ENCODE peak calls at places on chromosome 16, in eight cellular contexts. One of them, this sample, is unnamed.

GRCh38 chr16:67767953-67768352 is 38.4 kb downstream of the RANBP10 start:
- DNase-seq in NCI-H1436 treated with DMSO at 0.1 percent for 48 hours: no peak
- DNase-seq in cardiac fibroblast: peak
- DNase-seq in AG04449: peak
- DNase-seq in activated effector memory CD4-positive, alpha-beta T cell treated with Interleukin-2 at 50 U/mL for 16 hours: no peak
- DNase-seq in adrenal gland: peak
- DNase-seq in B cell: no peak
- DNase-seq in head of caudate nucleus: no peak
- DNase-seq in this sample: no peak

GRCh38 chr16:66258916-66259845 is 107.3 kb upstream of the CDH5 start:
- DNase-seq in activated effector memory CD4-positive, alpha-beta T cell treated with Interleukin-2 at 50 U/mL for 16 hours: no peak
- DNase-seq in B cell: no peak
- DNase-seq in AG04449: no peak
- DNase-seq in adrenal gland: no peak
- DNase-seq in head of caudate nucleus: peak
- DNase-seq in cardiac fibroblast: no peak
- DNase-seq in NCI-H1436 treated with DMSO at 0.1 percent for 48 hours: no peak
- DNase-seq in this sample: no peak

GRCh38 chr16:25656639-25657038 is 35.1 kb upstream of the HS3ST4 start:
- DNase-seq in cardiac fibroblast: no peak
- DNase-seq in B cell: no peak
- DNase-seq in adrenal gland: no peak
- DNase-seq in activated effector memory CD4-positive, alpha-beta T cell treated with Interleukin-2 at 50 U/mL for 16 hours: no peak
- DNase-seq in head of caudate nucleus: no peak
- DNase-seq in AG04449: no peak
- DNase-seq in NCI-H1436 treated with DMSO at 0.1 percent for 48 hours: no peak
- DNase-seq in this sample: no peak

GRCh38 chr16:17696696-17697095 is 225.9 kb upstream of the XYLT1 start:
- DNase-seq in adrenal gland: no peak
- DNase-seq in NCI-H1436 treated with DMSO at 0.1 percent for 48 hours: no peak
- DNase-seq in activated effector memory CD4-positive, alpha-beta T cell treated with Interleukin-2 at 50 U/mL for 16 hours: no peak
- DNase-seq in B cell: no peak
- DNase-seq in head of caudate nucleus: no peak
- DNase-seq in AG04449: no peak
- DNase-seq in cardiac fibroblast: no peak
- DNase-seq in this sample: no peak

GRCh38 chr16:20676268-20676828 is 21.1 kb downstream of the ACSM1 start:
- DNase-seq in B cell: no peak
- DNase-seq in cardiac fibroblast: peak
- DNase-seq in AG04449: no peak
- DNase-seq in activated effector memory CD4-positive, alpha-beta T cell treated with Interleukin-2 at 50 U/mL for 16 hours: no peak
- DNase-seq in NCI-H1436 treated with DMSO at 0.1 percent for 48 hours: no peak
- DNase-seq in adrenal gland: peak
- DNase-seq in head of caudate nucleus: no peak
- DNase-seq in this sample: no peak

GRCh38 chr16:74752756-74753155 is 21.9 kb downstream of the FA2H start:
- DNase-seq in B cell: no peak
- DNase-seq in activated effector memory CD4-positive, alpha-beta T cell treated with Interleukin-2 at 50 U/mL for 16 hours: no peak
- DNase-seq in adrenal gland: no peak
- DNase-seq in AG04449: no peak
- DNase-seq in NCI-H1436 treated with DMSO at 0.1 percent for 48 hours: no peak
- DNase-seq in head of caudate nucleus: no peak
- DNase-seq in cardiac fibroblast: no peak
- DNase-seq in this sample: no peak

GRCh38 chr16:56632160-56632847 is at the start of gene MT1M:
- DNase-seq in B cell: no peak
- DNase-seq in adrenal gland: peak
- DNase-seq in head of caudate nucleus: peak
- DNase-seq in AG04449: no peak
- DNase-seq in activated effector memory CD4-positive, alpha-beta T cell treated with Interleukin-2 at 50 U/mL for 16 hours: no peak
- DNase-seq in NCI-H1436 treated with DMSO at 0.1 percent for 48 hours: no peak
- DNase-seq in cardiac fibroblast: no peak
- DNase-seq in this sample: peak

GRCh38 chr16:48013476-48013875 is 142.3 kb downstream of the ABCC12 start:
- DNase-seq in AG04449: no peak
- DNase-seq in NCI-H1436 treated with DMSO at 0.1 percent for 48 hours: no peak
- DNase-seq in B cell: no peak
- DNase-seq in head of caudate nucleus: peak
- DNase-seq in adrenal gland: no peak
- DNase-seq in cardiac fibroblast: peak
- DNase-seq in activated effector memory CD4-positive, alpha-beta T cell treated with Interleukin-2 at 50 U/mL for 16 hours: no peak
- DNase-seq in this sample: no peak

GRCh38 chr16:9138731-9139501 is 47.5 kb downstream of the HAPSTR1 start:
- DNase-seq in B cell: peak
- DNase-seq in activated effector memory CD4-positive, alpha-beta T cell treated with Interleukin-2 at 50 U/mL for 16 hours: peak
- DNase-seq in NCI-H1436 treated with DMSO at 0.1 percent for 48 hours: no peak
- DNase-seq in adrenal gland: peak
- DNase-seq in AG04449: no peak
- DNase-seq in head of caudate nucleus: peak
- DNase-seq in cardiac fibroblast: peak
- DNase-seq in this sample: peak

GRCh38 chr16:46607529-46607928 is 13.7 kb downstream of the SHCBP1 start:
- DNase-seq in AG04449: peak
- DNase-seq in head of caudate nucleus: no peak
- DNase-seq in cardiac fibroblast: peak
- DNase-seq in adrenal gland: no peak
- DNase-seq in B cell: no peak
- DNase-seq in NCI-H1436 treated with DMSO at 0.1 percent for 48 hours: no peak
- DNase-seq in activated effector memory CD4-positive, alpha-beta T cell treated with Interleukin-2 at 50 U/mL for 16 hours: no peak
- DNase-seq in this sample: no peak

GRCh38 chr16:20129375-20129774 is 55.7 kb upstream of the GPR139 start:
- DNase-seq in activated effector memory CD4-positive, alpha-beta T cell treated with Interleukin-2 at 50 U/mL for 16 hours: no peak
- DNase-seq in NCI-H1436 treated with DMSO at 0.1 percent for 48 hours: no peak
- DNase-seq in AG04449: no peak
- DNase-seq in adrenal gland: no peak
- DNase-seq in head of caudate nucleus: no peak
- DNase-seq in cardiac fibroblast: no peak
- DNase-seq in B cell: no peak
- DNase-seq in this sample: no peak

GRCh38 chr16:79182618-79183017 is 417.9 kb downstream of the MAF start:
- DNase-seq in adrenal gland: no peak
- DNase-seq in cardiac fibroblast: peak
- DNase-seq in NCI-H1436 treated with DMSO at 0.1 percent for 48 hours: no peak
- DNase-seq in head of caudate nucleus: no peak
- DNase-seq in B cell: no peak
- DNase-seq in activated effector memory CD4-positive, alpha-beta T cell treated with Interleukin-2 at 50 U/mL for 16 hours: no peak
- DNase-seq in AG04449: no peak
- DNase-seq in this sample: no peak

GRCh38 chr16:50209548-50210265 is 56.6 kb downstream of the TENT4B start:
- DNase-seq in AG04449: no peak
- DNase-seq in NCI-H1436 treated with DMSO at 0.1 percent for 48 hours: no peak
- DNase-seq in cardiac fibroblast: no peak
- DNase-seq in adrenal gland: no peak
- DNase-seq in activated effector memory CD4-positive, alpha-beta T cell treated with Interleukin-2 at 50 U/mL for 16 hours: no peak
- DNase-seq in head of caudate nucleus: no peak
- DNase-seq in B cell: no peak
- DNase-seq in this sample: no peak

GRCh38 chr16:74748042-74748709 is 26.4 kb downstream of the FA2H start:
- DNase-seq in NCI-H1436 treated with DMSO at 0.1 percent for 48 hours: no peak
- DNase-seq in B cell: no peak
- DNase-seq in head of caudate nucleus: peak
- DNase-seq in activated effector memory CD4-positive, alpha-beta T cell treated with Interleukin-2 at 50 U/mL for 16 hours: no peak
- DNase-seq in adrenal gland: no peak
- DNase-seq in cardiac fibroblast: no peak
- DNase-seq in AG04449: no peak
- DNase-seq in this sample: no peak

GRCh38 chr16:17339764-17340541 is 130.8 kb downstream of the XYLT1 start:
- DNase-seq in cardiac fibroblast: no peak
- DNase-seq in B cell: peak
- DNase-seq in head of caudate nucleus: no peak
- DNase-seq in adrenal gland: no peak
- DNase-seq in AG04449: no peak
- DNase-seq in activated effector memory CD4-positive, alpha-beta T cell treated with Interleukin-2 at 50 U/mL for 16 hours: no peak
- DNase-seq in NCI-H1436 treated with DMSO at 0.1 percent for 48 hours: no peak
- DNase-seq in this sample: no peak

GRCh38 chr16:27169511-27170071 is 33.7 kb upstream of the KDM8 start:
- DNase-seq in NCI-H1436 treated with DMSO at 0.1 percent for 48 hours: no peak
- DNase-seq in B cell: no peak
- DNase-seq in cardiac fibroblast: peak
- DNase-seq in activated effector memory CD4-positive, alpha-beta T cell treated with Interleukin-2 at 50 U/mL for 16 hours: peak
- DNase-seq in AG04449: peak
- DNase-seq in adrenal gland: no peak
- DNase-seq in head of caudate nucleus: no peak
- DNase-seq in this sample: no peak

GRCh38 chr16:57865746-57866528 is 63.6 kb upstream of the KIFC3 start:
- DNase-seq in cardiac fibroblast: no peak
- DNase-seq in AG04449: no peak
- DNase-seq in NCI-H1436 treated with DMSO at 0.1 percent for 48 hours: no peak
- DNase-seq in head of caudate nucleus: no peak
- DNase-seq in B cell: no peak
- DNase-seq in adrenal gland: no peak
- DNase-seq in activated effector memory CD4-positive, alpha-beta T cell treated with Interleukin-2 at 50 U/mL for 16 hours: no peak
- DNase-seq in this sample: no peak

GRCh38 chr16:88062341-88062861 is 111.2 kb downstream of the BANP start:
- DNase-seq in AG04449: peak
- DNase-seq in NCI-H1436 treated with DMSO at 0.1 percent for 48 hours: no peak
- DNase-seq in cardiac fibroblast: peak
- DNase-seq in head of caudate nucleus: no peak
- DNase-seq in adrenal gland: peak
- DNase-seq in activated effector memory CD4-positive, alpha-beta T cell treated with Interleukin-2 at 50 U/mL for 16 hours: no peak
- DNase-seq in B cell: no peak
- DNase-seq in this sample: peak

GRCh38 chr16:20799599-20799998 is 6.7 kb downstream of the ERI2 start:
- DNase-seq in adrenal gland: no peak
- DNase-seq in AG04449: no peak
- DNase-seq in B cell: no peak
- DNase-seq in cardiac fibroblast: peak
- DNase-seq in NCI-H1436 treated with DMSO at 0.1 percent for 48 hours: no peak
- DNase-seq in head of caudate nucleus: no peak
- DNase-seq in activated effector memory CD4-positive, alpha-beta T cell treated with Interleukin-2 at 50 U/mL for 16 hours: no peak
- DNase-seq in this sample: no peak

GRCh38 chr16:23905027-23905426 is 69.2 kb downstream of the PRKCB start:
- DNase-seq in B cell: no peak
- DNase-seq in NCI-H1436 treated with DMSO at 0.1 percent for 48 hours: no peak
- DNase-seq in head of caudate nucleus: no peak
- DNase-seq in cardiac fibroblast: peak
- DNase-seq in adrenal gland: no peak
- DNase-seq in activated effector memory CD4-positive, alpha-beta T cell treated with Interleukin-2 at 50 U/mL for 16 hours: no peak
- DNase-seq in AG04449: peak
- DNase-seq in this sample: peak

GRCh38 chr16:14527411-14528044 is 102.5 kb downstream of the PARN start:
- DNase-seq in NCI-H1436 treated with DMSO at 0.1 percent for 48 hours: no peak
- DNase-seq in activated effector memory CD4-positive, alpha-beta T cell treated with Interleukin-2 at 50 U/mL for 16 hours: no peak
- DNase-seq in adrenal gland: peak
- DNase-seq in head of caudate nucleus: no peak
- DNase-seq in B cell: no peak
- DNase-seq in cardiac fibroblast: peak
- DNase-seq in AG04449: no peak
- DNase-seq in this sample: no peak

GRCh38 chr16:73737637-73738036 is 559.0 kb upstream of the PSMD7 start:
- DNase-seq in NCI-H1436 treated with DMSO at 0.1 percent for 48 hours: no peak
- DNase-seq in activated effector memory CD4-positive, alpha-beta T cell treated with Interleukin-2 at 50 U/mL for 16 hours: no peak
- DNase-seq in B cell: no peak
- DNase-seq in head of caudate nucleus: no peak
- DNase-seq in adrenal gland: no peak
- DNase-seq in cardiac fibroblast: no peak
- DNase-seq in AG04449: no peak
- DNase-seq in this sample: no peak

GRCh38 chr16:56613706-56614105 is 5.3 kb downstream of the MT2A start:
- DNase-seq in AG04449: no peak
- DNase-seq in NCI-H1436 treated with DMSO at 0.1 percent for 48 hours: no peak
- DNase-seq in activated effector memory CD4-positive, alpha-beta T cell treated with Interleukin-2 at 50 U/mL for 16 hours: no peak
- DNase-seq in adrenal gland: no peak
- DNase-seq in cardiac fibroblast: no peak
- DNase-seq in B cell: no peak
- DNase-seq in head of caudate nucleus: no peak
- DNase-seq in this sample: no peak

GRCh38 chr16:73064227-73064995 is 16.5 kb upstream of the ZFHX3 start:
- DNase-seq in AG04449: peak
- DNase-seq in head of caudate nucleus: no peak
- DNase-seq in B cell: no peak
- DNase-seq in cardiac fibroblast: peak
- DNase-seq in NCI-H1436 treated with DMSO at 0.1 percent for 48 hours: no peak
- DNase-seq in activated effector memory CD4-positive, alpha-beta T cell treated with Interleukin-2 at 50 U/mL for 16 hours: no peak
- DNase-seq in adrenal gland: peak
- DNase-seq in this sample: peak

GRCh38 chr16:67278773-67279295 is 498 bp upstream of the PLEKHG4 start:
- DNase-seq in AG04449: no peak
- DNase-seq in head of caudate nucleus: no peak
- DNase-seq in cardiac fibroblast: no peak
- DNase-seq in B cell: no peak
- DNase-seq in activated effector memory CD4-positive, alpha-beta T cell treated with Interleukin-2 at 50 U/mL for 16 hours: no peak
- DNase-seq in NCI-H1436 treated with DMSO at 0.1 percent for 48 hours: no peak
- DNase-seq in adrenal gland: no peak
- DNase-seq in this sample: peak

GRCh38 chr16:648786-649589 is at the start of gene WDR90:
- DNase-seq in NCI-H1436 treated with DMSO at 0.1 percent for 48 hours: peak
- DNase-seq in B cell: peak
- DNase-seq in AG04449: peak
- DNase-seq in activated effector memory CD4-positive, alpha-beta T cell treated with Interleukin-2 at 50 U/mL for 16 hours: peak
- DNase-seq in cardiac fibroblast: peak
- DNase-seq in head of caudate nucleus: peak
- DNase-seq in adrenal gland: peak
- DNase-seq in this sample: peak

GRCh38 chr16:66485361-66485760 is 58.3 kb downstream of the BEAN1 start:
- DNase-seq in NCI-H1436 treated with DMSO at 0.1 percent for 48 hours: no peak
- DNase-seq in cardiac fibroblast: no peak
- DNase-seq in adrenal gland: no peak
- DNase-seq in AG04449: no peak
- DNase-seq in B cell: no peak
- DNase-seq in activated effector memory CD4-positive, alpha-beta T cell treated with Interleukin-2 at 50 U/mL for 16 hours: no peak
- DNase-seq in head of caudate nucleus: no peak
- DNase-seq in this sample: peak

GRCh38 chr16:56600398-56600999 is 7.9 kb upstream of the MT2A start:
- DNase-seq in NCI-H1436 treated with DMSO at 0.1 percent for 48 hours: no peak
- DNase-seq in activated effector memory CD4-positive, alpha-beta T cell treated with Interleukin-2 at 50 U/mL for 16 hours: no peak
- DNase-seq in AG04449: no peak
- DNase-seq in adrenal gland: peak
- DNase-seq in B cell: peak
- DNase-seq in cardiac fibroblast: peak
- DNase-seq in head of caudate nucleus: peak
- DNase-seq in this sample: no peak

GRCh38 chr16:85052536-85052935 is 24.9 kb downstream of the KIAA0513 start:
- DNase-seq in B cell: no peak
- DNase-seq in activated effector memory CD4-positive, alpha-beta T cell treated with Interleukin-2 at 50 U/mL for 16 hours: no peak
- DNase-seq in NCI-H1436 treated with DMSO at 0.1 percent for 48 hours: no peak
- DNase-seq in head of caudate nucleus: no peak
- DNase-seq in AG04449: no peak
- DNase-seq in adrenal gland: no peak
- DNase-seq in cardiac fibroblast: no peak
- DNase-seq in this sample: no peak

GRCh38 chr16:50207652-50208051 is 54.5 kb downstream of the TENT4B start:
- DNase-seq in activated effector memory CD4-positive, alpha-beta T cell treated with Interleukin-2 at 50 U/mL for 16 hours: no peak
- DNase-seq in B cell: no peak
- DNase-seq in head of caudate nucleus: no peak
- DNase-seq in cardiac fibroblast: peak
- DNase-seq in NCI-H1436 treated with DMSO at 0.1 percent for 48 hours: no peak
- DNase-seq in AG04449: no peak
- DNase-seq in adrenal gland: no peak
- DNase-seq in this sample: no peak

GRCh38 chr16:67238806-67239470 is 8.3 kb downstream of the FHOD1 start:
- DNase-seq in adrenal gland: no peak
- DNase-seq in B cell: no peak
- DNase-seq in cardiac fibroblast: no peak
- DNase-seq in NCI-H1436 treated with DMSO at 0.1 percent for 48 hours: no peak
- DNase-seq in activated effector memory CD4-positive, alpha-beta T cell treated with Interleukin-2 at 50 U/mL for 16 hours: no peak
- DNase-seq in AG04449: no peak
- DNase-seq in head of caudate nucleus: no peak
- DNase-seq in this sample: peak

GRCh38 chr16:1301562-1301961 is 7.9 kb upstream of the UBE2I start:
- DNase-seq in activated effector memory CD4-positive, alpha-beta T cell treated with Interleukin-2 at 50 U/mL for 16 hours: no peak
- DNase-seq in head of caudate nucleus: no peak
- DNase-seq in adrenal gland: no peak
- DNase-seq in NCI-H1436 treated with DMSO at 0.1 percent for 48 hours: no peak
- DNase-seq in B cell: no peak
- DNase-seq in cardiac fibroblast: no peak
- DNase-seq in AG04449: no peak
- DNase-seq in this sample: no peak

This sample was measured in left ventricle myocardium superior.